ENCODE peak calls at places on chromosomes 5 and 9, in six cellular contexts. L is IMR-90, M is H9, I is mesenchymal stem cell, H is H1, O is neuronal stem cell. Q is an unnamed sample.

GRCh38 chr5:160324885-160325284 is 12.5 kb upstream of the CCNJL start:
- DNase-seq in L (no peak), M (no peak), I (no peak), H (no peak), O (no peak), Q (no peak)

GRCh38 chr5:67404261-67405100 is 207.9 kb upstream of the CD180 start:
- DNase-seq in L (peak), M (no peak), I (peak), H (no peak), O (no peak), Q (no peak)

GRCh38 chr9:123194023-123194422 is 74.4 kb downstream of the STRBP start:
- DNase-seq in L (no peak), M (no peak), I (no peak), H (no peak), O (no peak), Q (no peak)

GRCh38 chr9:115593587-115594091 is 475.7 kb upstream of the TNC start:
- DNase-seq in L (peak), M (peak), I (peak), H (peak), O (peak), Q (peak)

GRCh38 chr9:136056546-136057235 is 38.4 kb downstream of the NACC2 start:
- DNase-seq in L (no peak), M (no peak), I (no peak), H (no peak), O (no peak), Q (no peak)

GRCh38 chr5:69367697-69368279 is 1.5 kb downstream of the AK6 start:
- DNase-seq in L (no peak), M (no peak), I (peak), H (no peak), O (no peak), Q (peak)

GRCh38 chr9:130660683-130661460 is 3.5 kb upstream of the PRDM12 start:
- DNase-seq in L (no peak), M (peak), I (peak), H (peak), O (no peak), Q (no peak)

GRCh38 chr5:107570805-107571531 is 99.8 kb downstream of the EFNA5 start:
- DNase-seq in L (no peak), M (no peak), I (peak), H (no peak), O (no peak), Q (no peak)

GRCh38 chr5:36607838-36608783 is 1.7 kb downstream of the SLC1A3 start:
- DNase-seq in L (no peak), M (no peak), I (peak), H (no peak), O (no peak), Q (peak)

GRCh38 chr5:132877938-132878337 is 4.5 kb downstream of the LEAP2 start:
- DNase-seq in L (peak), M (no peak), I (peak), H (no peak), O (no peak), Q (no peak)

GRCh38 chr9:98995059-98995665 is 51.5 kb downstream of the COL15A1 start:
- DNase-seq in L (no peak), M (peak), I (no peak), H (no peak), O (no peak), Q (no peak)

GRCh38 chr5:25991639-25992038 is 1046.7 kb downstream of the CDH9 start:
- DNase-seq in L (no peak), M (no peak), I (no peak), H (no peak), O (no peak), Q (no peak)

GRCh38 chr5:1707467-1707866 is 92.2 kb downstream of the MRPL36 start:
- DNase-seq in L (no peak), M (no peak), I (no peak), H (peak), O (no peak), Q (no peak)

GRCh38 chr5:56316302-56316994 is 83.3 kb upstream of the ANKRD55 start:
- DNase-seq in L (no peak), M (no peak), I (no peak), H (no peak), O (no peak), Q (no peak)

GRCh38 chr9:128127568-128127989 is at the start of gene PTGES2:
- DNase-seq in L (peak), M (no peak), I (peak), H (peak), O (peak), Q (peak)

GRCh38 chr5:37664551-37664950 is 175.3 kb downstream of the GDNF start:
- DNase-seq in L (no peak), M (no peak), I (no peak), H (no peak), O (no peak), Q (no peak)

GRCh38 chr9:121503443-121503842 is 3.8 kb upstream of the GGTA1 start:
- DNase-seq in L (no peak), M (no peak), I (no peak), H (no peak), O (no peak), Q (no peak)

GRCh38 chr5:160240350-160240749 is 11.0 kb downstream of the FABP6 start:
- DNase-seq in L (no peak), M (no peak), I (no peak), H (no peak), O (no peak), Q (no peak)

GRCh38 chr9:94696545-94696944 is 30.0 kb upstream of the AOPEP start:
- DNase-seq in L (no peak), M (no peak), I (no peak), H (no peak), O (no peak), Q (no peak)

GRCh38 chr5:27437594-27438200 is 399.3 kb upstream of the CDH9 start:
- DNase-seq in L (no peak), M (no peak), I (no peak), H (no peak), O (no peak), Q (no peak)

GRCh38 chr5:462051-462481 is 19.1 kb downstream of the EXOC3 start:
- DNase-seq in L (no peak), M (peak), I (no peak), H (no peak), O (no peak), Q (no peak)

GRCh38 chr5:173984218-173984617 is 4.8 kb upstream of the C5orf47 start:
- DNase-seq in L (peak), M (peak), I (peak), H (peak), O (no peak), Q (peak)

GRCh38 chr5:146643805-146644204 is 127.8 kb upstream of the GPR151 start:
- DNase-seq in L (no peak), M (no peak), I (no peak), H (no peak), O (no peak), Q (no peak)

GRCh38 chr9:92671323-92671722 is 1.4 kb upstream of the IPPK start:
- DNase-seq in L (peak), M (no peak), I (peak), H (no peak), O (no peak), Q (peak)

GRCh38 chr5:93277001-93277400 is 304.0 kb downstream of the NR2F1-AS1 start:
- DNase-seq in L (peak), M (no peak), I (no peak), H (no peak), O (no peak), Q (no peak)

GRCh38 chr5:1685076-1685475 is 114.6 kb downstream of the MRPL36 start:
- DNase-seq in L (no peak), M (no peak), I (no peak), H (peak), O (no peak), Q (no peak)

GRCh38 chr5:142979636-142980035 is 209.5 kb downstream of the ARHGAP26 start:
- DNase-seq in L (no peak), M (peak), I (no peak), H (no peak), O (no peak), Q (no peak)

GRCh38 chr5:176387384-176387925 is 943 bp downstream of the NOP16 start:
- DNase-seq in L (no peak), M (no peak), I (peak), H (no peak), O (no peak), Q (no peak)

GRCh38 chr5:157491471-157491870 is 31.5 kb downstream of the NIPAL4 start:
- DNase-seq in L (no peak), M (no peak), I (no peak), H (no peak), O (no peak), Q (no peak)

GRCh38 chr5:91307023-91307422 is 76.1 kb downstream of the ARRDC3 start:
- DNase-seq in L (peak), M (no peak), I (no peak), H (no peak), O (no peak), Q (no peak)

GRCh38 chr5:91311697-91312501 is 71.2 kb downstream of the ARRDC3 start:
- DNase-seq in L (peak), M (no peak), I (peak), H (no peak), O (no peak), Q (peak)

GRCh38 chr5:91311168-91311696 is 71.9 kb downstream of the ARRDC3 start:
- DNase-seq in L (no peak), M (no peak), I (no peak), H (no peak), O (no peak), Q (no peak)

DNA sequence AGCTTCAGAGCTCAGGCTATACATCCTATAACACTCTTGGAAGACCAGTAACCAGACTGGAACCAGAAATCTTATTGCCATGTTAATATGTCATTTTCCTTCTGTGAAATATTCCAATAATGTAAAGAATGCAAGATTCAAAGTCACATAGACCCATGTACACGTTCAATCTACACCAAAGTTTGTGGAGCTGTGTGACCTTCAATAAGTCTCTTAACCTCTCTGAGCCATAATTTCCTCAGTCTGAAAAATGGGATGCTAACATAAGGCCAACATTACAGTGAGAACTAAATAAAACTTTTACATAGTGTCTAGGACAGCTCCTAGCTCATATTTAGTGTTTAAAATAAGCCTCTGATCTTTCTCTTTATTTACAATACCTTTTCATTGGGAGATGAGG is 70.4 kb downstream of the ARRDC3 start:
- DNase-seq in L (no peak), M (no peak), I (no peak), H (no peak), O (no peak), Q (no peak)
- H3K9ac ChIP-seq in L (no peak), M (no peak), I (peak), H (no peak), O (no peak), Q (no peak)

DNA sequence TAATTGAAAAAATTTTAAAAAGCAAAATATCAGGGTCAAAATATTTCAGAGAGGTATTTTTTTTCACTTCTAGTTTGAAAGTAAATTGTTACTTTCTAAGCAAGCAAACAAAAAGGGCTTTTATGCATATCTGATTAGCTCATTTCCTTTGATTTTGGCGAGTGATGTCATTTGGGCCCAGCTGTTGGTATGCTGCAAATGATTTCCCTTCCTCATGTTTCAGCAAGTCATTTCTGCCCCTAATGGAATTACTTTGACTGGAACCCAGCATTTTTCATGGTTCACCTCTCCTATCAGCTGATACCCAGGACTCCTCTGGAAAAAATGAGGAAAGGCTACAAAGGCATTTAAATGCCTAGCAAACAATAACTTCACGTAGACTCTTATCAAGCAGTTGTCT is 500.6 kb downstream of the EBF1 start:
- DNase-seq in L (peak), M (no peak), I (no peak), H (no peak), O (no peak), Q (no peak)
- H4K91ac ChIP-seq in L (no peak), M (no peak), I (no peak), H (no peak), O (no peak), Q (no peak)

GRCh38 chr5:144549580-144549979 is 378.9 kb downstream of the KCTD16 start:
- DNase-seq in L (peak), M (no peak), I (peak), H (no peak), O (no peak), Q (no peak)
- H3K9ac ChIP-seq in L (no peak), M (no peak), I (no peak), H (no peak), O (no peak), Q (no peak)

DNA sequence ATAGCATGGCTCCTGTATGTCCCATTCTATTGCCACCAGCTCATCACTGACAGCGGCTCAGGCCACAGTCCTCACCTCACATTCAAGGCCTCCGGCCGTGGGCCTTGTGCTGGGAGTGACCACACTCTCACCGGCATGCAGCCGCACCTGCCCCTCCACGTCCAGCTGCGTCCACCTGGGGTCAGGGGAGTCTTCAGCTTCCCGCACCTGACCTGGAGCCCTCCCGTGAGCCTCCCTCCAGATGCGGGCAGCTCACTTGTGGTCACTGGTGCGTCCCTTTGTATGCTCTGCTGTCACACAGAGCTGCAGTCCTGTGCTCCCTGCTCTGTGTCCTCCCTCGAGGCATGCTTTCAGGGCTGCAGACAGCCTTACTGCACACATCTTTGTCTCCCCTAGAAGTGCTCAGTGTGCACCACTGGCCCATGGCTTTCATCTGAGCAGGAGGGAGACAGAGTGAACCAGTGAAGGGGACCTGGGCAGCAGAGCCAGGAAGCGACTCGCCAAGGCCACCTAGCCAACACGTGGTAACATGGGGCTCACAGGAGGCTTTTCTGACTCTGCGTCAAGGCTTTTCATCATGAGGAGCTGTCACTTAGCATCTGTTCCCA is 210.1 kb downstream of the ERCC6L2 start:
- DNase-seq in L (no peak), M (no peak), I (no peak), H (no peak), O (no peak), Q (no peak)
- H4K91ac ChIP-seq in L (no peak), M (no peak), I (peak), H (no peak), O (no peak), Q (no peak)

GRCh38 chr9:112050544-112051475 is 124.3 kb downstream of the SUSD1 start:
- DNase-seq in L (peak), M (no peak), I (peak), H (no peak), O (no peak), Q (no peak)
- H3K9ac ChIP-seq in L (peak), M (no peak), I (peak), H (no peak), O (no peak), Q (no peak)

GRCh38 chr9:30967484-30967883 is 1417.0 kb upstream of the ACO1 start:
- DNase-seq in L (no peak), M (no peak), I (no peak), H (no peak), O (peak), Q (no peak)

GRCh38 chr9:30970186-30970585 is 1414.3 kb upstream of the ACO1 start:
- DNase-seq in L (no peak), M (no peak), I (no peak), H (no peak), O (no peak), Q (no peak)

DNA sequence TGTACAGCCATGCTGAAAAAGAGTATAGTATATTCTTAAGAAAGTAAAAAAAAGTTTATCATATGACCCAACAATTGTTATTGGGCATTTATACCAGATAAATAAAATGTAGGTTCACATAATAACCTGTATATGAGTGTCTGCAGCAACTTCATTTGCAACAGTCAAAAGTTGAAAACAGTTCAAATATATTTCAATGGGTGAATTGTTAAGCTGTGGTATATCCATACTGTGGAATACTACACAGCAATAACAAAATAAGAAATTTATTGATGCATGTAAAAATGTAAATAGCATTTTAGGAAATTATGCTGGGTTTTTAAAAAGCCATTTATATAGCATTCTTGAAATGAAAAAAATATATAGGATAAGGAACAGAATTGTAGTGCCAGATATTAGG is 1420.1 kb upstream of the ACO1 start:
- DNase-seq in L (no peak), M (no peak), I (no peak), H (no peak), O (no peak), Q (no peak)
- H4K91ac ChIP-seq in L (no peak), M (no peak), I (no peak), H (no peak), O (no peak), Q (no peak)

DNA sequence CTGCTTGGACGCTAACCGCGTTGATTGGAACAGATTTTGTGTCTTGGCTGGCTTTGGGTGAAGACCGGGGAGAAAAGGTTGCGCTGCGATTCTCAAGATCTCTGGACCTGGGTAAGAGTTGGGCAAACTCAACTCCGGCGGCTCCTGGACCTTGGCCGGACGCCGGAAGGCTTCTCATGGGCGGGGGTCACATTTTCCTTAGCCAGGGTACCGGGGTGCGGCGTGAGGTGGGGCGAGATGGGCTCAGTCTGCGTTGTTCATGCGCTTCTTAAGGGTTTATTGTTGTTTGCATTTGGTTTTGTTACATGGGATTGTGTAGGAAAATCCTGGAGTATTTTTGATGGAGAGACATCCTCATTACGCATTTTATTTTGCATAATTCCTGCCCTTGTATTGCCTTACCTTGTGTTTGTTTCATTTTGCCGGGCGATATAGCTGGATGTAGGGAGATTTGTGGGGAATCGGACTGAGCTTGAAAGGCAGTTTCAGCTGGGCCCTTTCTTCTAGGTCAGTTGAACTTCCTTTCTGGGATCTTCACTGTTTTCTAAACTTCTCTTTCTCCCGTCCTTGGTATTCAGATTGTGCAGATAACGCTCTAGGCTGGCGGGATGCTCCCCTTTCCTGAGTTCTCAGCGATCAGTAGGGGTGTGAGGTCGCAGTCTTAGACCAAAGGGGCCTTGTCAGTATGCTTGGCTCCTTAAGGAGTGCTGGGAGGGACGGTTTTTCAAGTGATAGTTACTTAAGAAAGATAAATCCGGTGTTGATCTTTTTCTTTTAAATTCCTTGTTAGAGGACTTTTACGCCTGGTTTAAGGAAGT is 559 bp downstream of the MEGF10 start:
- DNase-seq in L (no peak), M (no peak), I (no peak), H (no peak), O (no peak), Q (no peak)
- H3K9ac ChIP-seq in L (no peak), M (peak), I (peak), H (peak), O (peak), Q (no peak)

GRCh38 chr5:98201006-98201620 is 572.4 kb upstream of the RGMB start:
- DNase-seq in L (peak), M (no peak), I (no peak), H (no peak), O (no peak), Q (no peak)
- H4K91ac ChIP-seq in L (no peak), M (no peak), I (no peak), H (no peak), O (no peak), Q (no peak)

GRCh38 chr5:124365491-124365890 is 380.9 kb downstream of the ZNF608 start:
- DNase-seq in L (no peak), M (no peak), I (no peak), H (no peak), O (no peak), Q (no peak)

GRCh38 chr5:124372457-124372856 is 374.0 kb downstream of the ZNF608 start:
- DNase-seq in L (no peak), M (no peak), I (peak), H (no peak), O (no peak), Q (no peak)

GRCh38 chr5:124373843-124374242 is 372.6 kb downstream of the ZNF608 start:
- DNase-seq in L (no peak), M (no peak), I (no peak), H (no peak), O (no peak), Q (no peak)

GRCh38 chr5:124370601-124371000 is 375.8 kb downstream of the ZNF608 start:
- DNase-seq in L (no peak), M (no peak), I (no peak), H (no peak), O (no peak), Q (no peak)

DNA sequence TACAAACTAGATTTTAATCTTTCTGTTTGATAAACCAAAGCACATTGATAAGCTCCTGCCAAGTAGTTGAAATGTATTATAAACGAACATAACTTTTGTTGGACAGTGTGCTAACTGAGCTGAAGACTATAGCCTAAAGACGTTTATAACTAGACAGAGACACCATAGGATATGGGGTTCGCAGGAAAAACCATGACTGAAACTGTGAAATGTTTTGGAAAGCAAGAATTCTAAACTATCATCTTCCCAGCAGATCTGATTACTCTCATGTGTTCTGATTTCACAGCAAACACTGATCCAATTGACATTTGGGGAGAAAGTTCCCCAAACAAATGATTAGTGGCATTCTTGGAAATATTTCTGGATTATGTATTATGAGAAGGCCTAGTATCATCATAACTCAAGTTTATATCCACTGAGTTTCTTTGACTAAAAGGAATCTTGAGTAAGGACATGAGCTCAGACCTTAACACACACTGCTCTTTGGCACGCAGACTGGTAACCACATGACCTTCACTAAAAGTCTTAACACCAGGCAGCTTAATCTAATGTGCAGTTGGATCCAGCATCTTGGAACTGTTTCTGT is 375.2 kb downstream of the ZNF608 start:
- DNase-seq in L (peak), M (no peak), I (peak), H (no peak), O (no peak), Q (no peak)
- H3K9ac ChIP-seq in L (no peak), M (no peak), I (no peak), H (no peak), O (no peak), Q (no peak)

Q was measured in trophoblast cell.